ENCODE peak calls at places on chromosomes 2 and 18, in four cellular contexts. M, X, Q and D are unnamed samples.

GRCh38 chr2:240996834-240997140 is 1.6 kb upstream of the SNED1 start:
- DNase-seq in M (no peak), X (no peak), Q (no peak), D (no peak)

GRCh38 chr2:198356157-198356556 is 551.8 kb downstream of the PLCL1 start:
- DNase-seq in M (no peak), X (no peak), Q (no peak), D (no peak)

GRCh38 chr2:241895732-241896641 is 26.5 kb downstream of the RTP5 start:
- DNase-seq in M (peak), X (no peak), Q (no peak), D (no peak)

GRCh38 chr2:128375454-128375853 is 56.8 kb upstream of the HS6ST1 start:
- DNase-seq in M (no peak), X (no peak), Q (no peak), D (no peak)

GRCh38 chr2:120494446-120494845 is 148.5 kb downstream of the INHBB start:
- DNase-seq in M (no peak), X (no peak), Q (no peak), D (no peak)

GRCh38 chr18:69588301-69588700 is 187.6 kb downstream of the DOK6 start:
- DNase-seq in M (no peak), X (no peak), Q (no peak), D (no peak)

GRCh38 chr2:70615222-70615621 is 61.6 kb upstream of the TGFA start:
- DNase-seq in M (no peak), X (no peak), Q (no peak), D (no peak)

GRCh38 chr2:176583530-176584101 is 314.4 kb downstream of the MTX2 start:
- DNase-seq in M (no peak), X (no peak), Q (no peak), D (no peak)

GRCh38 chr18:37529296-37529695 is 36.3 kb downstream of the CELF4 start:
- DNase-seq in M (no peak), X (no peak), Q (no peak), D (no peak)

GRCh38 chr2:44247924-44248323 is 27.4 kb upstream of the SLC3A1 start:
- DNase-seq in M (no peak), X (no peak), Q (no peak), D (no peak)

GRCh38 chr2:30655211-30655610 is 152.0 kb downstream of the CAPN13 start:
- DNase-seq in M (no peak), X (no peak), Q (no peak), D (no peak)

GRCh38 chr18:9663377-9663776 is 44.7 kb upstream of the RAB31 start:
- DNase-seq in M (no peak), X (no peak), Q (no peak), D (no peak)

GRCh38 chr18:59820663-59821062 is 79.1 kb upstream of the PMAIP1 start:
- DNase-seq in M (no peak), X (no peak), Q (no peak), D (no peak)

GRCh38 chr2:182784777-182785176 is 68.7 kb downstream of the DNAJC10 start:
- DNase-seq in M (no peak), X (peak), Q (no peak), D (no peak)

GRCh38 chr2:84855730-84856129 is 25.2 kb downstream of the TRABD2A start:
- DNase-seq in M (no peak), X (no peak), Q (no peak), D (no peak)

GRCh38 chr2:3149441-3150217 is 228.0 kb downstream of the EIPR1 start:
- DNase-seq in M (no peak), X (no peak), Q (no peak), D (no peak)

GRCh38 chr2:886072-887022 is 64.3 kb upstream of the SNTG2 start:
- DNase-seq in M (peak), X (no peak), Q (no peak), D (no peak)

GRCh38 chr2:9631976-9632700 is 1.3 kb upstream of the YWHAQ start:
- DNase-seq in M (no peak), X (no peak), Q (no peak), D (no peak)

GRCh38 chr2:235848055-235848454 is 320.1 kb downstream of the GBX2 start:
- DNase-seq in M (no peak), X (no peak), Q (no peak), D (no peak)

GRCh38 chr2:88829607-88830463 is 138.4 kb downstream of the RPIA start:
- DNase-seq in M (no peak), X (no peak), Q (no peak), D (no peak)

GRCh38 chr2:197088694-197089093 is 162.2 kb upstream of the PGAP1 start:
- DNase-seq in M (no peak), X (peak), Q (no peak), D (no peak)

GRCh38 chr18:72555983-72556382 is 11.8 kb upstream of the CBLN2 start:
- DNase-seq in M (no peak), X (no peak), Q (no peak), D (no peak)

GRCh38 chr2:109209412-109209811 is 80.4 kb downstream of the SH3RF3 start:
- DNase-seq in M (peak), X (peak), Q (no peak), D (peak)

GRCh38 chr18:21740474-21740723 is 193 bp upstream of the MIB1 start:
- DNase-seq in M (peak), X (no peak), Q (peak), D (peak)

GRCh38 chr2:72423766-72424165 is 276.1 kb upstream of the CYP26B1 start:
- DNase-seq in M (no peak), X (no peak), Q (no peak), D (no peak)

GRCh38 chr18:55343396-55344073 is 244.5 kb downstream of the TCF4 start:
- DNase-seq in M (no peak), X (no peak), Q (no peak), D (no peak)

GRCh38 chr2:209619782-209620181 is 151.8 kb upstream of the UNC80 start:
- DNase-seq in M (no peak), X (no peak), Q (peak), D (no peak)

GRCh38 chr2:223779877-223780276 is 57.5 kb downstream of the AP1S3 start:
- DNase-seq in M (peak), X (no peak), Q (peak), D (no peak)

GRCh38 chr2:221104391-221104811 is 467.7 kb downstream of the EPHA4 start:
- DNase-seq in M (no peak), X (no peak), Q (no peak), D (no peak)

GRCh38 chr2:84946204-84947009 is 24.6 kb upstream of the KCMF1 start:
- DNase-seq in M (peak), X (peak), Q (no peak), D (peak)

GRCh38 chr2:127080226-127080940 is 26.6 kb downstream of the BIN1 start:
- DNase-seq in M (no peak), X (no peak), Q (no peak), D (no peak)

GRCh38 chr18:61569176-61569892 is 236.1 kb downstream of the CDH20 start:
- DNase-seq in M (no peak), X (no peak), Q (no peak), D (peak)